ENCODE peak calls at places on chromosome 3, in ten cellular contexts. X, Z, N, I, P, W, M, S, O and J are unnamed samples.

GRCh38 chr3:102295756-102296155 is 139.1 kb upstream of the ZPLD1 start:
- DNase-seq in N (no peak), Z (no peak), I (no peak), P (no peak), W (no peak), S (no peak), O (no peak), M (no peak), X (no peak), J (no peak)

GRCh38 chr3:140391041-140391440 is 286.8 kb upstream of the TRIM42 start:
- DNase-seq in X (no peak), I (no peak), N (no peak), M (no peak), Z (no peak), W (no peak), P (no peak), O (no peak), S (no peak), J (no peak)

GRCh38 chr3:40201770-40202169 is 107.7 kb upstream of the EIF1B start:
- DNase-seq in Z (no peak), S (no peak), I (no peak), O (no peak), P (no peak), W (no peak), X (no peak), M (no peak), N (no peak), J (no peak)

GRCh38 chr3:156691920-156692319 is 17.5 kb downstream of the TIPARP start:
- DNase-seq in W (no peak), O (no peak), Z (no peak), M (no peak), N (no peak), X (peak), P (no peak), I (no peak), S (no peak), J (no peak)

GRCh38 chr3:21665444-21665843 is 85.6 kb downstream of the ZNF385D start:
- DNase-seq in Z (no peak), N (no peak), P (no peak), M (no peak), W (peak), S (no peak), X (no peak), I (peak), O (no peak), J (no peak)

GRCh38 chr3:100407977-100408532 is 6.7 kb downstream of the LNP1 start:
- DNase-seq in W (no peak), M (no peak), I (no peak), S (no peak), N (no peak), X (no peak), Z (no peak), O (no peak), P (no peak), J (no peak)

GRCh38 chr3:127938800-127939199 is 23.8 kb downstream of the KBTBD12 start:
- DNase-seq in W (no peak), O (no peak), S (no peak), Z (no peak), X (no peak), I (no peak), M (no peak), N (no peak), P (no peak), J (no peak)

GRCh38 chr3:182294256-182294655 is 499.0 kb upstream of the ATP11B start:
- DNase-seq in S (no peak), Z (no peak), P (no peak), X (no peak), M (no peak), O (no peak), I (no peak), N (no peak), W (no peak), J (no peak)

GRCh38 chr3:188594137-188594536 is 440.2 kb downstream of the LPP start:
- DNase-seq in M (no peak), P (no peak), X (peak), Z (no peak), S (no peak), N (no peak), W (no peak), O (no peak), I (no peak), J (no peak)

GRCh38 chr3:52089691-52090090 is 33.3 kb upstream of the DUSP7 start:
- DNase-seq in I (no peak), O (no peak), W (no peak), S (no peak), M (peak), Z (no peak), P (no peak), N (no peak), X (no peak), J (peak)

GRCh38 chr3:31167666-31168065 is 273.2 kb upstream of the GADL1 start:
- DNase-seq in N (no peak), W (no peak), Z (no peak), X (no peak), S (no peak), I (no peak), O (no peak), P (no peak), M (no peak), J (no peak)

GRCh38 chr3:71087109-71088018 is 496.2 kb downstream of the FOXP1 start:
- DNase-seq in X (no peak), P (no peak), Z (no peak), I (no peak), S (no peak), O (no peak), W (no peak), N (no peak), M (no peak), J (peak)